ENCODE peak calls at places on chromosomes 3 and 15, in seven cellular contexts. One of them, this sample, is unnamed.

GRCh38 chr3:142723665-142723967 is 218 bp upstream of the TRPC1 start:
- DNase-seq in coronary artery: no peak
- DNase-seq in A549: no peak
- DNase-seq in body of pancreas: no peak
- DNase-seq in GM12864: no peak
- DNase-seq in AG04449: no peak
- DNase-seq in neural crest cell: no peak
- DNase-seq in this sample: no peak

GRCh38 chr3:149959443-149959842 is 11.3 kb downstream of the PFN2 start:
- DNase-seq in coronary artery: no peak
- DNase-seq in A549: no peak
- DNase-seq in body of pancreas: no peak
- DNase-seq in GM12864: no peak
- DNase-seq in AG04449: no peak
- DNase-seq in neural crest cell: no peak
- DNase-seq in this sample: no peak

GRCh38 chr3:15303216-15303615 is 29.2 kb downstream of the SH3BP5 start:
- DNase-seq in coronary artery: no peak
- DNase-seq in A549: no peak
- DNase-seq in body of pancreas: no peak
- DNase-seq in GM12864: no peak
- DNase-seq in AG04449: no peak
- DNase-seq in neural crest cell: no peak
- DNase-seq in this sample: no peak

GRCh38 chr3:23324745-23325144 is 121.6 kb downstream of the UBE2E2 start:
- DNase-seq in coronary artery: no peak
- DNase-seq in A549: no peak
- DNase-seq in body of pancreas: no peak
- DNase-seq in GM12864: no peak
- DNase-seq in AG04449: no peak
- DNase-seq in neural crest cell: no peak
- DNase-seq in this sample: no peak

GRCh38 chr15:51708013-51708412 is 26.7 kb downstream of the SCG3 start:
- DNase-seq in coronary artery: no peak
- DNase-seq in A549: no peak
- DNase-seq in body of pancreas: peak; percentile 59
- DNase-seq in GM12864: no peak
- DNase-seq in AG04449: no peak
- DNase-seq in neural crest cell: no peak
- DNase-seq in this sample: no peak

GRCh38 chr3:55682461-55682860 is 195.4 kb upstream of the WNT5A start:
- DNase-seq in coronary artery: peak; percentile 7
- DNase-seq in A549: no peak
- DNase-seq in body of pancreas: no peak
- DNase-seq in GM12864: no peak
- DNase-seq in AG04449: no peak
- DNase-seq in neural crest cell: no peak
- DNase-seq in this sample: no peak

GRCh38 chr3:43079536-43080332 is 26.1 kb downstream of the POMGNT2 start:
- DNase-seq in coronary artery: no peak
- DNase-seq in A549: no peak
- DNase-seq in body of pancreas: no peak
- DNase-seq in GM12864: no peak
- DNase-seq in AG04449: no peak
- DNase-seq in neural crest cell: no peak
- DNase-seq in this sample: no peak

GRCh38 chr3:170703121-170703588 is 117.3 kb upstream of the SLC7A14 start:
- DNase-seq in coronary artery: no peak
- DNase-seq in A549: no peak
- DNase-seq in body of pancreas: no peak
- DNase-seq in GM12864: no peak
- DNase-seq in AG04449: peak; percentile 82
- DNase-seq in neural crest cell: no peak
- DNase-seq in this sample: peak; percentile 8